ENCODE peak calls at places on chromosomes 7 and 10, in six cellular contexts. D is CD8-positive, alpha-beta T cell; N is psoas muscle; H is nephron progenitor cell; T is upper lobe of right lung; W is PC-9. V is an unnamed sample.

GRCh38 chr10:125824736-125825135 is 1.4 kb downstream of the BCCIP start:
- DNase-seq in N (no peak), H (no peak), T (no peak), W (peak), D (no peak), V (no peak)

GRCh38 chr10:33703897-33704825 is 369.7 kb upstream of the NRP1 start:
- DNase-seq in H (no peak), N (no peak), D (no peak), T (no peak), W (no peak), V (no peak)

GRCh38 chr7:40516376-40516775 is 381.6 kb downstream of the SUGCT start:
- DNase-seq in H (no peak), N (no peak), T (no peak), W (no peak), D (no peak), V (no peak)

GRCh38 chr10:101235766-101236165 is 6.5 kb upstream of the LBX1 start:
- DNase-seq in D (no peak), H (no peak), N (peak), W (no peak), T (no peak), V (no peak)

GRCh38 chr10:24665001-24665400 is 58.7 kb downstream of the ARHGAP21 start:
- DNase-seq in D (no peak), H (no peak), W (no peak), N (no peak), T (no peak), V (no peak)

GRCh38 chr10:128077155-128077875 is 48.9 kb downstream of the MKI67 start:
- DNase-seq in N (no peak), W (no peak), D (no peak), T (peak), H (no peak), V (peak)

GRCh38 chr7:79090543-79090942 is 362.9 kb downstream of the MAGI2 start:
- DNase-seq in N (no peak), W (no peak), D (no peak), H (no peak), T (no peak), V (no peak)

GRCh38 chr7:142873281-142873784 is 12.2 kb downstream of the TRPV6 start:
- DNase-seq in T (no peak), N (no peak), W (no peak), D (no peak), H (peak), V (no peak)

GRCh38 chr10:81018898-81019890 is 481.5 kb downstream of the SH2D4B start:
- DNase-seq in W (no peak), H (peak), D (no peak), T (no peak), N (no peak), V (peak)

GRCh38 chr10:32393942-32394341 is 47.0 kb upstream of the EPC1 start:
- DNase-seq in H (no peak), D (no peak), T (no peak), N (no peak), W (no peak), V (no peak)

GRCh38 chr7:32042900-32043299 is 27.3 kb downstream of the PDE1C start:
- DNase-seq in W (no peak), T (no peak), N (no peak), D (no peak), H (no peak), V (no peak)

GRCh38 chr7:32036557-32036956 is 33.6 kb downstream of the PDE1C start:
- DNase-seq in T (no peak), D (no peak), N (no peak), H (no peak), W (peak), V (no peak)

GRCh38 chr7:32043688-32044087 is 26.5 kb downstream of the PDE1C start:
- DNase-seq in T (no peak), D (no peak), W (no peak), H (no peak), N (no peak), V (no peak)

GRCh38 chr7:32037650-32038198 is 32.5 kb downstream of the PDE1C start:
- DNase-seq in D (no peak), H (no peak), W (peak), T (no peak), N (no peak), V (no peak)

DNA sequence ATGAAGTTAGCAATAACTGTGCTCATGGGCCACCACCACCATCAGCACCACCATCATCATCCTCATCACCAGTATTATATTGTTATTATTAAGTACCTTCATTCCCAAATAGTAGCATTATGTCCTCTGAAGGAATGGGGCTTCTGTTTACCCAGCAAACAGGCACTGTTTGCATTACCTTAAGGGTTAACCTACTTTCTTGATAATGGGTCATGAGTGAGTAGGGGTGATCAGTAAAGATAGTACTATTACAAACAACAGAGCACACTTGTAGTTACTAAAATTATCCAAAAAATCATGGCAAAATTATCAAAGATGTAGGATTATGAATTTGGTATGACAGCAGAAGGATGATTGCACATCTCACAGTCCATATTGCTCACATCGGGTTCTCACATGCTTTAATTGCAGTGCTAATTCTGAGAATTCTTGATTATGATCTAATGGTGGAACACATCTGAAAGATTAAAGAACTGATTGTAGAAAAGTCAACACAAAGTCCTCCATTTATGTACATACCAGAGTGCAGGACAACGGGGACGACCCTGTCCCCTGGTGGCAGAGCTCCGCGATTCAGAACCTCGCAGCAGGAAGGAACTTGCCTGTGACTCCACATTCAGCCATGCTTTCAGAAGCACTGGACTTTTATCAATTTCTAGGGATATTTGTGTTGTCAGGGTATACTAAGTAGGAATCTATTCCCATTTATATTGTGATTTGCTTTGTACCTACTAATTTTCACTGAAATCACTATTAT is 31.0 kb downstream of the PDE1C start:
- DNase-seq in N (no peak), W (peak), D (no peak), H (no peak), T (no peak), V (no peak)
- TF ChIP-seq CTCF in N (no peak), W (no peak), D (no peak), H (no peak), T (no peak), V (no peak)

DNA sequence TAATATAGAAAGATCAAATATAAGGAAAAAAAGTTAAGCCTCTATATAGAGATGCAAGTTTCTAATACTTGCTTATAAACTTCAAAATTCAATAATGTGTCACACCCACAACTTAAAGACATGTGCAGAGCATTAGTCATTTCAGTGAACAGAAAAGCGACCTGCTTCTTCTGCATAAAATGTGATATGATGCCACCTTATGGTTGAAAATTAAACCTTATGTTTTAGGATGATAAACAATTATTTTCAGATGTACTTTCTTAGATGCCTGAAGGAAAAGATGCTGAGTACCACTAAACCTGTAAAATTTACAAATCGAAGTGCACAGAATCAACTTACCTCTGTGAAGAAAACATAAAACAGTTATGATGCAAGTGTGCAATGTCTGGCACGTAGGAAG is 96.0 kb downstream of the MTERF1 start:
- DNase-seq in H (no peak), D (no peak), N (no peak), T (no peak), W (peak), V (no peak)
- TF ChIP-seq CTCF in H (no peak), D (no peak), N (peak), T (peak), W (peak), V (no peak)

GRCh38 chr7:78019457-78020130 is 221.0 kb downstream of the PHTF2 start:
- DNase-seq in H (peak), N (peak), W (no peak), D (peak), T (peak), V (peak)
- TF ChIP-seq CTCF in H (no peak), N (peak), W (no peak), D (no peak), T (peak), V (no peak)

DNA sequence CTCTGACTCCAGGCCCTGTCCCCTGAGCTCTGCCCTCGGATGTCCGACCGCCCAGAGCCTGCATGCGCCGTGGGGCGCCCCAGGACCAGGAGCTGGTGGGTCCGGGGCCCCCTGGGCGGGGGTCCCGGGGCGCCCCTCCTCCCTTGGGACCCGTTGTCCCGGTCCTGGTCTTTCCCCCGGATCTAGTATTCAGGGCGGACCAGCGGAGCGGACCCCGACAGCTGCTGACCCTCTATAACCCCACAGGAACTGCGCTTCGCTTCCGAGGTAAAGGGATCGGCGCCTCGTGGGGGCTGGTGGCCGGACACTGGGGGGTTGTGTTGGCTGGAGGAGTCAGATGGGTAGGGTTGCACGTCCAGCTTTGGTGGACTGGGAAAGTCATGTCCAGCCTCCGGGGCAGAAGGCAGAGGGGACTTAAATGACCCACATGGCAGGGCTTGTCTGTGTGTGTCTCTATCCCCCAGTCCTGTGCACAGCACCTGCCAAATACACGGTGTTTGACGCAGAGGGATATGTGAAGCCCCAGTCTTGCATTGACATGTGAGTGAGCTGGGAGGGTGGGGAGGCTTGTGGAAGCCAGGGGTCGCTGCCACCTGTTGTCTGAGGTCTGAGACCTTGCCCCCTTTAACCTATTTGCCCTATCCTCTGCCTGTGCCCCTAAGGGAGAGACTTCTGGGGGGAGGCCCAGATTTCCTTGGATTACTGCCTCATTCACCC is 548 bp downstream of the MOSPD3 start:
- DNase-seq in W (no peak), H (peak), T (peak), D (no peak), N (no peak), V (peak)
- TF ChIP-seq CTCF in W (no peak), H (no peak), T (no peak), D (no peak), N (no peak), V (no peak)

GRCh38 chr7:128037081-128037480 is 5.8 kb upstream of the LRRC4 start:
- DNase-seq in T (no peak), D (no peak), W (no peak), H (no peak), N (no peak), V (no peak)

GRCh38 chr7:128037880-128038619 is 6.8 kb upstream of the LRRC4 start:
- DNase-seq in N (no peak), D (no peak), H (no peak), T (no peak), W (no peak), V (no peak)

GRCh38 chr7:128034830-128035229 is 3.6 kb upstream of the LRRC4 start:
- DNase-seq in W (no peak), T (no peak), H (no peak), N (no peak), D (no peak), V (no peak)

GRCh38 chr7:128036226-128036940 is 5.1 kb upstream of the LRRC4 start:
- DNase-seq in H (no peak), T (no peak), D (no peak), W (no peak), N (no peak), V (no peak)

GRCh38 chr7:128035712-128036111 is 4.5 kb upstream of the LRRC4 start:
- DNase-seq in N (no peak), D (no peak), H (no peak), T (no peak), W (no peak), V (no peak)
- TF ChIP-seq CTCF in N (peak), D (no peak), H (peak), T (peak), W (no peak), V (peak)

GRCh38 chr7:158732483-158733219 is 28.0 kb upstream of the NCAPG2 start:
- DNase-seq in W (no peak), D (no peak), N (no peak), T (no peak), H (no peak), V (no peak)
- TF ChIP-seq CTCF in W (no peak), D (no peak), N (no peak), T (no peak), H (no peak), V (no peak)

GRCh38 chr10:30092151-30092790 is 32.9 kb upstream of the JCAD start:
- DNase-seq in T (no peak), N (no peak), W (no peak), D (no peak), H (no peak), V (no peak)
- TF ChIP-seq CTCF in T (no peak), N (no peak), W (no peak), D (no peak), H (no peak), V (no peak)

GRCh38 chr10:78844956-78845355 is 223.8 kb upstream of the ZMIZ1 start:
- DNase-seq in N (no peak), H (no peak), D (no peak), W (no peak), T (no peak), V (no peak)
- TF ChIP-seq CTCF in N (no peak), H (no peak), D (no peak), W (no peak), T (no peak), V (no peak)

DNA sequence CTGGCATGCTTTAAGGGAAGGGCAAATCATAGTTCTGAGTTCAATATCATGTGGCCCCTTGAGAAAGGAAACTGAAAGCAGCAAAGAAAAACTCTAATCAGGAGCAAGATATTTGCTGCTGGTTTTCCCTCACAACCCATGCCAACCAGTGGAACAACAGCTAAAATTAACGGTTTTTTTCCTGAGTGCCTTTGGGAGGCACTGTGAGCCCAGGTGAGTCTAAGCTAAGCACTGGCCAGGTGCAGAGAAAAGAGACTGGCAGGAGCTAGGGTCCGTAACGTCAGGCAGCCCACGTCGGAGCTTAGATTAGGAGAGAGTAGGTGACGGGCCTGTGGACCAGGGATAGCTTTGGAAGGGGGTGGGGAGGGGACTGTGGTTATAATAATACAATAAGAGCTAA is 97.7 kb upstream of the PALS2 start:
- DNase-seq in T (no peak), N (no peak), D (no peak), H (no peak), W (no peak), V (no peak)
- TF ChIP-seq CTCF in T (no peak), N (no peak), D (no peak), H (no peak), W (no peak), V (no peak)

GRCh38 chr10:3782456-3783312 is 2.3 kb downstream of the KLF6 start:
- DNase-seq in W (peak), H (no peak), D (peak), T (no peak), N (peak), V (no peak)

GRCh38 chr10:3780056-3780765 is 4.8 kb downstream of the KLF6 start:
- DNase-seq in N (peak), H (no peak), T (no peak), W (peak), D (no peak), V (no peak)

GRCh38 chr10:3782099-3782455 is 2.9 kb downstream of the KLF6 start:
- DNase-seq in N (no peak), D (no peak), T (no peak), W (no peak), H (no peak), V (no peak)

GRCh38 chr10:3780766-3781457 is 4.1 kb downstream of the KLF6 start:
- DNase-seq in H (no peak), W (no peak), T (no peak), N (no peak), D (no peak), V (no peak)

DNA sequence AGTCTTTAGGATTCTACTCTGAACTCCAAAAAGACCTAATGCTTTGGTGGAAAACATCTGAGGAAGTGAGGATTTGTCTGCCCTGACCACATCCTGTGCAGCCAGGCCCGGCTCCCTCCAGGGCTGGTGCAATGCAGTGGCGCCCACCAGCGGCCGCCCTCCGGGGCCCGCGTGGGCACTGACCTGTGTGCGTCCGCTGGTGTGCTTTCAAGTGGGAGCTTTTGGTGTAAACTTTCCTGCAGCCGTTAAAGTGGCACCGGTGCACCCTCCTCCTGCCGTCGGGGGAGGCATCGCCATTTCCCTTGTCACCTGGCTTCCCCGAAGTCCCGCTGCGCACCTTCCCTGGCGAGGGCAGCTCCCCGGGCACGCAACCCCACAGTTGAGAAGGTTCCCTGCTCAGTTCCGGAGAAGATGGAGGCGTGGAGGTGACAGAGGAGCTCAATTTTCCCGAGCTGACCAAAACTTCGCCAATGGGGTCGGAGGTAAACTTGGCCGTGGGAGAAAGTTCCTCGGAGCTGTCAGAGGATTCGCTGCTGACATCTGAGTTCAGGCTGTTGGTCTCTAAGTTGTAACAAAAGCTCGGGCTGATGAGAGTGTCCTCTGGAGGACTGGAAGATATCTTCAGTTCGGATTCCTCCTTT is 3.4 kb downstream of the KLF6 start:
- DNase-seq in H (no peak), D (no peak), T (peak), N (peak), W (no peak), V (no peak)
- TF ChIP-seq CTCF in H (no peak), D (no peak), T (peak), N (peak), W (peak), V (no peak)

V was measured in glutamatergic neuron.